ENCODE peak calls at places on chromosomes 12 and 14, in five cellular contexts. Z, J, N, M and T are unnamed samples.

GRCh38 chr12:31861360-31861759 is 97.9 kb upstream of the RESF1 start:
- DNase-seq in Z (no peak), M (no peak), J (no peak), N (no peak), T (no peak)

GRCh38 chr12:53053223-53054111 is 3.6 kb downstream of the TNS2 start:
- DNase-seq in Z (peak), J (peak), M (peak), N (peak), T (no peak)

GRCh38 chr14:104373855-104374717 is 205.5 kb upstream of the C14orf180 start:
- DNase-seq in M (no peak), J (peak), N (no peak), Z (no peak), T (no peak)

GRCh38 chr12:118183155-118183554 is 47.2 kb downstream of the PEBP1 start:
- DNase-seq in J (no peak), N (no peak), Z (no peak), M (no peak), T (no peak)

GRCh38 chr14:30584058-30584630 is 25.2 kb downstream of the G2E3 start:
- DNase-seq in N (no peak), M (no peak), J (no peak), Z (no peak), T (no peak)

GRCh38 chr12:5965950-5966383 is 20.9 kb upstream of the ANO2 start:
- DNase-seq in N (peak), J (no peak), Z (no peak), M (peak), T (peak)

GRCh38 chr14:76091036-76091435 is 60.7 kb upstream of the GPATCH2L start:
- DNase-seq in N (no peak), Z (no peak), M (no peak), J (peak), T (no peak)

GRCh38 chr12:120497524-120498150 is 1.7 kb downstream of the DYNLL1 start:
- DNase-seq in M (no peak), Z (no peak), J (no peak), N (no peak), T (no peak)

GRCh38 chr12:30796891-30797371 is 42.2 kb upstream of the CAPRIN2 start:
- DNase-seq in N (no peak), M (no peak), J (no peak), Z (no peak), T (peak)

GRCh38 chr14:75783602-75784313 is 122.7 kb downstream of the TTLL5 start:
- DNase-seq in J (no peak), M (no peak), N (no peak), Z (no peak), T (no peak)

GRCh38 chr14:72716471-72716870 is 177.4 kb downstream of the DPF3 start:
- DNase-seq in Z (no peak), J (peak), M (no peak), N (no peak), T (no peak)

GRCh38 chr14:28012629-28013415 is 753.8 kb upstream of the FOXG1 start:
- DNase-seq in J (no peak), N (no peak), Z (no peak), M (no peak), T (no peak)

GRCh38 chr12:12338528-12339168 is 11.4 kb downstream of the MANSC1 start:
- DNase-seq in J (no peak), N (no peak), Z (no peak), M (no peak), T (no peak)

GRCh38 chr12:124422142-124422569 is 127.3 kb downstream of the RFLNA start:
- DNase-seq in J (no peak), Z (no peak), N (no peak), M (no peak), T (peak)

GRCh38 chr14:61350871-61351270 is 29.5 kb downstream of the PRKCH start:
- DNase-seq in Z (no peak), J (no peak), M (no peak), N (no peak), T (no peak)

GRCh38 chr12:80829767-80830166 is 108.0 kb downstream of the LIN7A start:
- DNase-seq in J (no peak), Z (no peak), M (no peak), N (no peak), T (no peak)

GRCh38 chr14:75437201-75438143 is 9.7 kb downstream of the JDP2 start:
- DNase-seq in Z (no peak), J (peak), N (no peak), M (no peak), T (no peak)

GRCh38 chr12:131848753-131849152 is 20.6 kb downstream of the MMP17 start:
- DNase-seq in Z (no peak), M (no peak), N (no peak), J (no peak), T (no peak)

GRCh38 chr12:54032627-54033100 is at the start of gene HOXC5:
- DNase-seq in Z (peak), J (peak), N (peak), M (peak), T (peak)

GRCh38 chr14:80215081-80215480 is 3.8 kb upstream of the DIO2 start:
- DNase-seq in N (no peak), J (no peak), M (no peak), Z (no peak), T (no peak)

GRCh38 chr12:124115976-124116690 is 143.1 kb downstream of the ZNF664 start:
- DNase-seq in N (no peak), M (no peak), Z (no peak), J (no peak), T (no peak)

GRCh38 chr12:14076538-14076937 is 95.1 kb upstream of the GRIN2B start:
- DNase-seq in M (no peak), J (no peak), Z (no peak), N (no peak), T (no peak)

GRCh38 chr12:75479963-75480461 is 543 bp upstream of the GLIPR1 start:
- DNase-seq in M (no peak), J (no peak), Z (peak), N (peak), T (no peak)

GRCh38 chr12:130452546-130452945 is 114.9 kb downstream of the PIWIL1 start:
- DNase-seq in J (no peak), N (no peak), M (no peak), Z (no peak), T (no peak)

GRCh38 chr14:101506211-101506920 is 54.9 kb upstream of the DIO3 start:
- DNase-seq in Z (no peak), M (no peak), J (peak), N (no peak), T (no peak)

GRCh38 chr12:117607778-117608177 is 246.4 kb upstream of the NOS1 start:
- DNase-seq in Z (no peak), M (no peak), N (no peak), J (no peak), T (no peak)

GRCh38 chr12:132287391-132288238 is 41.8 kb downstream of the GALNT9 start:
- DNase-seq in Z (no peak), M (no peak), N (no peak), J (no peak), T (no peak)

GRCh38 chr14:68509188-68509953 is 283.5 kb downstream of the ZFP36L1 start:
- DNase-seq in M (no peak), N (no peak), J (no peak), Z (no peak), T (no peak)

GRCh38 chr14:53500191-53500590 is 347.1 kb upstream of the DDHD1 start:
- DNase-seq in Z (no peak), J (no peak), N (no peak), M (no peak), T (no peak)

GRCh38 chr12:110114596-110114995 is 9.6 kb upstream of the IFT81 start:
- DNase-seq in J (no peak), M (no peak), N (no peak), Z (no peak), T (no peak)

GRCh38 chr14:102727336-102728095 is 49.7 kb upstream of the TRAF3 start:
- DNase-seq in N (no peak), J (no peak), M (no peak), Z (no peak), T (no peak)